ENCODE peak calls at places on chromosomes 13 and 19, in seven cellular contexts. V is neuronal stem cell, B is kidney, E is brain microvascular endothelial cell, K is A549, L is cardiac muscle cell, R is heart right ventricle. M is an unnamed sample.

GRCh38 chr19:57633832-57634131 is 814 bp downstream of the ZNF211 start:
- DNase-seq in V (no peak), B (peak), E (no peak), K (no peak), L (no peak), R (no peak), M (peak)

GRCh38 chr13:72864142-72865035 is 82.5 kb downstream of the PIBF1 start:
- DNase-seq in V (no peak), B (no peak), E (no peak), K (no peak), L (no peak), R (no peak), M (no peak)

GRCh38 chr13:101795460-101795859 is 343.0 kb downstream of the ITGBL1 start:
- DNase-seq in V (no peak), B (no peak), E (no peak), K (no peak), L (no peak), R (no peak), M (no peak)

GRCh38 chr13:112680741-112681360 is 9.0 kb upstream of the ATP11A start:
- DNase-seq in V (no peak), B (no peak), E (no peak), K (no peak), L (no peak), R (no peak), M (peak)

GRCh38 chr13:102847272-102848234 is 1.7 kb downstream of the ERCC5 start:
- DNase-seq in V (no peak), B (no peak), E (peak), K (no peak), L (peak), R (no peak), M (no peak)

GRCh38 chr13:40692946-40693345 is 26.5 kb upstream of the FOXO1 start:
- DNase-seq in V (no peak), B (no peak), E (peak), K (no peak), L (no peak), R (no peak), M (no peak)

GRCh38 chr19:3251229-3251628 is 26.8 kb downstream of the CELF5 start:
- DNase-seq in V (no peak), B (no peak), E (no peak), K (no peak), L (no peak), R (no peak), M (no peak)

GRCh38 chr19:42023121-42023942 is 29.3 kb upstream of the ATP1A3 start:
- DNase-seq in V (no peak), B (no peak), E (peak), K (peak), L (peak), R (no peak), M (no peak)

GRCh38 chr13:41017153-41017552 is 2.0 kb downstream of the ELF1 start:
- DNase-seq in V (no peak), B (no peak), E (no peak), K (no peak), L (no peak), R (no peak), M (no peak)

GRCh38 chr13:25210842-25211241 is 38.8 kb upstream of the AMER2 start:
- DNase-seq in V (no peak), B (no peak), E (no peak), K (no peak), L (no peak), R (no peak), M (no peak)

GRCh38 chr19:2983351-2984195 is 6.2 kb downstream of the TLE6 start:
- DNase-seq in V (no peak), B (peak), E (no peak), K (no peak), L (peak), R (peak), M (peak)

GRCh38 chr13:93476175-93476574 is 249.6 kb downstream of the GPC6 start:
- DNase-seq in V (no peak), B (no peak), E (peak), K (no peak), L (no peak), R (no peak), M (no peak)

GRCh38 chr19:48445256-48445605 is 552 bp upstream of the GRWD1 start:
- DNase-seq in V (no peak), B (no peak), E (peak), K (peak), L (peak), R (peak), M (peak)

GRCh38 chr19:1400281-1401137 is 833 bp downstream of the GAMT start:
- DNase-seq in V (no peak), B (no peak), E (no peak), K (no peak), L (peak), R (peak), M (peak)

GRCh38 chr19:50718255-50719118 is 1.1 kb downstream of the SHANK1 start:
- DNase-seq in V (peak), B (no peak), E (no peak), K (no peak), L (no peak), R (no peak), M (peak)

GRCh38 chr19:32581704-32582164 is 744 bp downstream of the PDCD5 start:
- DNase-seq in V (no peak), B (peak), E (peak), K (peak), L (peak), R (no peak), M (peak)

GRCh38 chr13:28637714-28638355 is 21.1 kb upstream of the POMP start:
- DNase-seq in V (no peak), B (no peak), E (peak), K (no peak), L (no peak), R (peak), M (no peak)

GRCh38 chr13:79724348-79725103 is 243.6 kb downstream of the NDFIP2 start:
- DNase-seq in V (no peak), B (no peak), E (no peak), K (peak), L (peak), R (no peak), M (no peak)

GRCh38 chr13:98896083-98896867 is 81.6 kb downstream of the DOCK9 start:
- DNase-seq in V (no peak), B (no peak), E (no peak), K (no peak), L (no peak), R (no peak), M (no peak)

GRCh38 chr13:49935171-49936084 is 712 bp downstream of the SPRYD7 start:
- DNase-seq in V (peak), B (no peak), E (peak), K (peak), L (no peak), R (peak), M (no peak)

GRCh38 chr13:112658807-112659206 is 31.0 kb upstream of the ATP11A start:
- DNase-seq in V (no peak), B (no peak), E (no peak), K (no peak), L (no peak), R (no peak), M (no peak)

GRCh38 chr13:33204130-33204927 is 81.2 kb downstream of the STARD13 start:
- DNase-seq in V (no peak), B (no peak), E (peak), K (no peak), L (no peak), R (peak), M (peak)

GRCh38 chr19:47324502-47324901 is 7.5 kb upstream of the C5AR2 start:
- DNase-seq in V (no peak), B (no peak), E (no peak), K (no peak), L (no peak), R (peak), M (no peak)

GRCh38 chr13:76754414-76754813 is 131.8 kb downstream of the KCTD12 start:
- DNase-seq in V (no peak), B (no peak), E (peak), K (no peak), L (peak), R (peak), M (peak)

GRCh38 chr13:74444877-74445479 is 310.8 kb upstream of the KLF12 start:
- DNase-seq in V (no peak), B (no peak), E (peak), K (no peak), L (no peak), R (no peak), M (no peak)

GRCh38 chr19:52640916-52641315 is 2.8 kb upstream of the ZNF83 start:
- DNase-seq in V (no peak), B (no peak), E (no peak), K (no peak), L (no peak), R (no peak), M (peak)

GRCh38 chr19:5050905-5051304 is 82.0 kb downstream of the KDM4B start:
- DNase-seq in V (no peak), B (no peak), E (no peak), K (no peak), L (no peak), R (no peak), M (peak)

GRCh38 chr19:45117167-45117594 is 24.2 kb downstream of the PPP1R37 start:
- DNase-seq in V (no peak), B (no peak), E (no peak), K (no peak), L (peak), R (no peak), M (no peak)

GRCh38 chr13:30047154-30047874 is 196.9 kb upstream of the UBL3 start:
- DNase-seq in V (no peak), B (no peak), E (no peak), K (no peak), L (no peak), R (no peak), M (no peak)

GRCh38 chr13:112132619-112133018 is 65.7 kb downstream of the SOX1 start:
- DNase-seq in V (no peak), B (no peak), E (no peak), K (no peak), L (no peak), R (no peak), M (no peak)

GRCh38 chr19:50352242-50352641 is 13.2 kb downstream of the NAPSA start:
- DNase-seq in V (no peak), B (no peak), E (no peak), K (no peak), L (no peak), R (no peak), M (no peak)

GRCh38 chr13:102693781-102694180 is 1.1 kb downstream of the METTL21C start:
- DNase-seq in V (no peak), B (no peak), E (no peak), K (no peak), L (no peak), R (no peak), M (no peak)

GRCh38 chr19:41352609-41353465 is 885 bp downstream of the TGFB1 start:
- DNase-seq in V (no peak), B (peak), E (peak), K (peak), L (peak), R (peak), M (peak)

GRCh38 chr19:51803529-51803928 is 8.6 kb downstream of the FPR3 start:
- DNase-seq in V (no peak), B (no peak), E (no peak), K (no peak), L (no peak), R (no peak), M (no peak)

GRCh38 chr19:54616840-54617560 is 13.3 kb upstream of the LILRB1 start:
- DNase-seq in V (no peak), B (no peak), E (no peak), K (no peak), L (no peak), R (no peak), M (no peak)

GRCh38 chr19:49327878-49328544 is 3.0 kb upstream of the SLC6A16 start:
- DNase-seq in V (no peak), B (no peak), E (peak), K (peak), L (peak), R (no peak), M (no peak)

GRCh38 chr19:8028951-8029491 is 23.5 kb upstream of the CCL25 start:
- DNase-seq in V (peak), B (no peak), E (no peak), K (no peak), L (peak), R (no peak), M (no peak)

GRCh38 chr13:93959796-93960533 is 519.5 kb downstream of the DCT start:
- DNase-seq in V (no peak), B (no peak), E (peak), K (no peak), L (no peak), R (no peak), M (no peak)

GRCh38 chr19:14366529-14366928 is 14.7 kb upstream of the ADGRE5 start:
- DNase-seq in V (no peak), B (peak), E (peak), K (no peak), L (peak), R (peak), M (peak)

DNA sequence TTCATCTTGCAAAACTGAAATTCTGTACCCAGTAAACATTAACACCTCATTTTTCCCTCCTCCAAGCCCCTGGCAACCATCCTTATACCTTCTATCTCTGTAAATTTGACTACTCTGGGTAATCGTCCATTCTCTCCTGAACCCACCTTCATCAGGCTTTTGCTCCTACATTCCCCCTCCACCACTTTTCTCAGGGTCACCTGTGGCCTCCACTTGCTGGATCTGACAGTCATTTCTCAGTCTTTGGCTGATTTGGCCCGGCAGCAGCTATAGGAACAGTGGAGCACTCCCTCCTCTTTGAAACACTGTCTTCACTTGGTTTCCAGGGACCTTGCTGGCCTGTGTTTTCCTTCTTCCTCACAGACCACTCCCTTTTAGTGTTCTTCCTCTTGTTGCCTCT is 83.5 kb downstream of the LRCH1 start:
- DNase-seq in V (no peak), B (no peak), E (no peak), K (no peak), L (no peak), R (no peak), M (no peak)
- H3K4me3 ChIP-seq in V (no peak), B (no peak), E (no peak), K (no peak), L (no peak), R (no peak), M (no peak)

GRCh38 chr13:110410000-110410399 is 102.9 kb downstream of the COL4A2 start:
- DNase-seq in V (no peak), B (no peak), E (no peak), K (no peak), L (no peak), R (no peak), M (no peak)
- H3K27ac ChIP-seq in V (no peak), B (peak), E (peak), K (peak), L (no peak), R (peak), M (peak)

GRCh38 chr13:26219726-26220125 is 2.4 kb downstream of the RNF6 start:
- DNase-seq in V (no peak), B (no peak), E (no peak), K (no peak), L (no peak), R (no peak), M (no peak)
- H3K4me3 ChIP-seq in V (no peak), B (no peak), E (no peak), K (no peak), L (no peak), R (no peak), M (no peak)

GRCh38 chr13:99919132-99919531 is 52.4 kb downstream of the ZIC5 start:
- DNase-seq in V (no peak), B (no peak), E (no peak), K (no peak), L (no peak), R (no peak), M (no peak)

GRCh38 chr13:99926014-99926731 is 45.4 kb downstream of the ZIC5 start:
- DNase-seq in V (no peak), B (no peak), E (peak), K (peak), L (no peak), R (no peak), M (no peak)

GRCh38 chr13:99923877-99924582 is 47.5 kb downstream of the ZIC5 start:
- DNase-seq in V (no peak), B (no peak), E (no peak), K (no peak), L (no peak), R (no peak), M (no peak)

DNA sequence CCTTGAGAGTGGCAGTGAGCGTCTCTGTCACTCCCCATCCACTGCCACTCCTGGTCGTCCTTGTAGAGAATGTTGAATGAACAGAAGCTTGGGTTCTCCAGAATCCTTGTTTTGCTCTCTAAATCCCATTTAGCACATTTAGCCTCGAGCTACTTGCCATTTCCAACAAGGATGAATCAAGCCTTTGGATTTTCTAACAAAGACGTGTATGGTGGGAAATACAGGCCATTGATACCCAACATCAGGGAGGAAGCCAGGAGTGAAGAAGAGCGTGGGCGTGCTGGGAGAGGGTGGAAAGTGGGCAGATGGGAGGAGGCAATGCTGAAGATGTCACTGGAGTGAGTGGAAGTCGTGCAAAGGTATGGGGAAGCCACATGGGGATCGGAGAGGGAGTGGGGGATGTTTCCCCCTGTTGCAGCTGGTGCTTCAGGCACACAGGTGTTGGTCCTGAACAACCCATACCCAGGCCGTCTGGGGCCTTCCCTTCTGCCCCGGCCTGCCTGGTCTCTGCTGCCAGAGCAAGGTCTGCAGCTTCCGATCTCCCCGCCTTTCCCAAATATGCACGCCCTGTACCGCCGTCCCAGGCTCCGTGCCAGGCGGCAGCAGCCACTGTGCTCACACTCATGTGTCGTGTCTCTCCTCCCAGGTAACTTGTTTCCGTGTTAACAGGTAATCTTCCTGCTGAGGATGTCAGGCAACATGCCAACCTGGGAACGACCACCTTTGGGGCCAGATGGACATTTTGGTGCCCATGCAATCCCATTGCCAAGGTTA is 48.7 kb downstream of the ZIC5 start:
- DNase-seq in V (no peak), B (no peak), E (no peak), K (no peak), L (no peak), R (no peak), M (no peak)
- H3K27ac ChIP-seq in V (no peak), B (no peak), E (no peak), K (no peak), L (no peak), R (no peak), M (no peak)

GRCh38 chr19:36488118-36488815 is 1.1 kb downstream of the ZNF566 start:
- DNase-seq in V (no peak), B (no peak), E (no peak), K (peak), L (no peak), R (no peak), M (no peak)
- H3K4me3 ChIP-seq in V (peak), B (peak), E (peak), K (peak), L (peak), R (peak), M (peak)

GRCh38 chr13:20274466-20274865 is 42.3 kb upstream of the GJB6 start:
- DNase-seq in V (no peak), B (no peak), E (no peak), K (no peak), L (no peak), R (no peak), M (no peak)
- H3K27ac ChIP-seq in V (no peak), B (no peak), E (no peak), K (no peak), L (no peak), R (no peak), M (no peak)

GRCh38 chr19:29525901-29526729 is at the start of gene VSTM2B:
- DNase-seq in V (peak), B (peak), E (no peak), K (no peak), L (no peak), R (no peak), M (no peak)

GRCh38 chr19:29524912-29525870 is 603 bp upstream of the VSTM2B start:
- DNase-seq in V (peak), B (peak), E (no peak), K (no peak), L (no peak), R (no peak), M (no peak)

GRCh38 chr19:29528350-29528945 is 2.7 kb downstream of the VSTM2B start:
- DNase-seq in V (peak), B (peak), E (peak), K (peak), L (peak), R (peak), M (peak)

GRCh38 chr19:29527500-29528328 is 1.9 kb downstream of the VSTM2B start:
- DNase-seq in V (no peak), B (peak), E (no peak), K (peak), L (no peak), R (no peak), M (no peak)

DNA sequence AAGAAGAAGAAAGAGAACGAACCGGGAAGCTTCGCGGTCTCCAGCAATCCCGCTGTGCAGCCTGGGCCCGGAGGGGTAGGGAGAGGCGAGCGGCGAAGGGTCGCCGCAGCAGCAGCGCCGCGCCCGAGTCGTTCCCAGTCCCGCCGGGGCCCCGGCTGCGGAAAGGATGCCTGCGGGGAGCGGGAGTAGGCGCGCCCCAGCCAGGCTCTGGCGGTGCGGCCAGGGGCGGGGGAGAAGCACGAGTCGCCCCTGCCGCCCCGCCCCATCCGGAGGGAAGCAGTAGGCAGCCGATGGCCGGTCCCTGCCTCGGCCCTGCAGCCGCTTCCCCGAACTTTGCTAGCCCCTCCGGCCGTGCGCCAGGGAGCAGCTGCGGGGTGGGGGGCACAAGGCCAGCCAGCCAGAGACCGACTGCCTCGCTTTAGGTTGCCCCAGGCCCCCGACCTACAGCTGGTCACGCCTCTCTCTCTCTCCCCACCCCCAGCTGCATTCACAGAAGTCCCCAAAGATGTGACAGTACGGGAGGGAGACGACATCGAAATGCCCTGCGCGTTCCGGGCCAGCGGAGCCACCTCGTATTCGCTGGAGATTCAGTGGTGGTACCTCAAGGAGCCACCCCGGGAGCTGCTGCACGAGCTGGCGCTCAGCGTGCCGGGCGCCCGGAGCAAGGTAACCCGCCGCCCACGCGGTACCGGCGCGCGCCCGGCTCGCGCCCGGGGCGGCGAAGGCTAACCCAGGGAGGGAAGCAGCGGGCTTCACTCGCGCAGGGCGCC is 1.1 kb downstream of the VSTM2B start:
- DNase-seq in V (peak), B (peak), E (no peak), K (no peak), L (no peak), R (no peak), M (no peak)
- H3K4me3 ChIP-seq in V (peak), B (no peak), E (no peak), K (peak), L (peak), R (peak), M (peak)